ENCODE peak calls at places on chromosomes 3 and 15, in four cellular contexts. One of them, this sample, is unnamed.

GRCh38 chr3:41204369-41204768 is 5.1 kb downstream of the CTNNB1 start:
- DNase-seq in posterior cingulate gyrus: no peak
- DNase-seq in germinal center: no peak
- DNase-seq in cerebellum: no peak
- DNase-seq in this sample: no peak

GRCh38 chr3:78908236-78908635 is 859.6 kb downstream of the ROBO1 start:
- DNase-seq in posterior cingulate gyrus: no peak
- DNase-seq in germinal center: no peak
- DNase-seq in cerebellum: no peak
- DNase-seq in this sample: no peak

GRCh38 chr3:150253622-150254021 is 154.5 kb upstream of the TSC22D2 start:
- DNase-seq in posterior cingulate gyrus: no peak
- DNase-seq in germinal center: no peak
- DNase-seq in cerebellum: no peak
- DNase-seq in this sample: no peak

GRCh38 chr3:42847731-42848130 is 27.9 kb downstream of the CYP8B1 start:
- DNase-seq in posterior cingulate gyrus: no peak
- DNase-seq in germinal center: peak; percentile 28
- DNase-seq in cerebellum: no peak
- DNase-seq in this sample: no peak

GRCh38 chr15:55403531-55403930 is 4.6 kb downstream of the CCPG1 start:
- DNase-seq in posterior cingulate gyrus: no peak
- DNase-seq in germinal center: no peak
- DNase-seq in cerebellum: no peak
- DNase-seq in this sample: peak; percentile 79

GRCh38 chr15:92043283-92043682 is 189.8 kb downstream of the SLCO3A1 start:
- DNase-seq in posterior cingulate gyrus: no peak
- DNase-seq in germinal center: no peak
- DNase-seq in cerebellum: no peak
- DNase-seq in this sample: no peak

GRCh38 chr3:36227982-36228381 is 152.3 kb upstream of the STAC start:
- DNase-seq in posterior cingulate gyrus: no peak
- DNase-seq in germinal center: no peak
- DNase-seq in cerebellum: no peak
- DNase-seq in this sample: no peak

GRCh38 chr3:10344147-10344943 is 23.4 kb upstream of the SEC13 start:
- DNase-seq in posterior cingulate gyrus: peak; percentile 64
- DNase-seq in germinal center: peak; percentile 73
- DNase-seq in cerebellum: peak; percentile 69
- DNase-seq in this sample: peak; percentile 82

GRCh38 chr3:60582285-60582684 is 669.0 kb downstream of the FHIT start:
- DNase-seq in posterior cingulate gyrus: no peak
- DNase-seq in germinal center: no peak
- DNase-seq in cerebellum: no peak
- DNase-seq in this sample: no peak

GRCh38 chr15:31304736-31305365 is 21.8 kb upstream of the KLF13 start:
- DNase-seq in posterior cingulate gyrus: peak; percentile 47
- DNase-seq in germinal center: no peak
- DNase-seq in cerebellum: peak; percentile 75
- DNase-seq in this sample: peak; percentile 79

GRCh38 chr15:58244546-58244945 is 106.4 kb downstream of the AQP9 start:
- DNase-seq in posterior cingulate gyrus: no peak
- DNase-seq in germinal center: no peak
- DNase-seq in cerebellum: no peak
- DNase-seq in this sample: no peak

GRCh38 chr3:141659821-141660597 is 78.1 kb upstream of the RNF7 start:
- DNase-seq in posterior cingulate gyrus: peak; percentile 38
- DNase-seq in germinal center: no peak
- DNase-seq in cerebellum: no peak
- DNase-seq in this sample: no peak

GRCh38 chr3:37859908-37860199 is 1.8 kb upstream of the CTDSPL start:
- DNase-seq in posterior cingulate gyrus: no peak
- DNase-seq in germinal center: no peak
- DNase-seq in cerebellum: no peak
- DNase-seq in this sample: no peak

GRCh38 chr15:99015677-99016568 is 8.3 kb upstream of the PGPEP1L start:
- DNase-seq in posterior cingulate gyrus: no peak
- DNase-seq in germinal center: no peak
- DNase-seq in cerebellum: no peak
- DNase-seq in this sample: no peak